ENCODE peak calls at places on chromosomes 11 and 22, in seven cellular contexts. B is transverse colon, Y is left ventricle myocardium inferior, C is foreskin fibroblast, U is GM06990, W is Caco-2, E is heart right ventricle. T is an unnamed sample.

GRCh38 chr11:69293087-69293486 is 868 bp upstream of the MYEOV start:
- DNase-seq in E (no peak), C (peak), B (no peak), Y (no peak), U (no peak), W (no peak), T (no peak)

GRCh38 chr11:132030896-132031295 is 660.5 kb downstream of the NTM start:
- DNase-seq in Y (no peak), U (no peak), B (no peak), W (no peak), C (no peak), E (no peak), T (no peak)

GRCh38 chr22:21942407-21942895 is 10.2 kb downstream of the PPM1F start:
- DNase-seq in B (peak), E (peak), Y (peak), U (no peak), W (no peak), C (peak), T (peak)

GRCh38 chr11:120662071-120662611 is 150.6 kb downstream of the GRIK4 start:
- DNase-seq in E (no peak), W (peak), B (no peak), Y (no peak), C (no peak), U (no peak), T (no peak)

GRCh38 chr11:116421529-116422185 is 351.1 kb downstream of the BUD13 start:
- DNase-seq in U (no peak), Y (no peak), B (no peak), C (no peak), E (no peak), W (no peak), T (no peak)

GRCh38 chr11:7654094-7654742 is 19.1 kb downstream of the CYB5R2 start:
- DNase-seq in U (no peak), W (no peak), E (no peak), C (peak), B (no peak), Y (no peak), T (no peak)

GRCh38 chr11:10181811-10182210 is 112.2 kb downstream of the SBF2 start:
- DNase-seq in C (peak), W (no peak), U (no peak), B (no peak), Y (no peak), E (no peak), T (peak)

GRCh38 chr11:70278994-70279393 is 8.5 kb downstream of the PPFIA1 start:
- DNase-seq in W (no peak), Y (no peak), E (no peak), B (no peak), C (no peak), U (no peak), T (no peak)

GRCh38 chr11:75615709-75616108 is 53.1 kb downstream of the MAP6 start:
- DNase-seq in C (no peak), W (no peak), Y (no peak), B (no peak), U (no peak), E (no peak), T (no peak)

GRCh38 chr11:121356357-121356756 is 63.8 kb downstream of the SC5D start:
- DNase-seq in B (no peak), E (no peak), U (no peak), Y (no peak), C (no peak), W (no peak), T (no peak)

GRCh38 chr11:14855890-14856289 is 36.1 kb downstream of the CYP2R1 start:
- DNase-seq in Y (no peak), B (no peak), U (no peak), C (no peak), E (no peak), W (no peak), T (no peak)

GRCh38 chr22:40421941-40422340 is 51.5 kb downstream of the SGSM3 start:
- DNase-seq in B (no peak), Y (peak), U (no peak), E (no peak), W (no peak), C (no peak), T (no peak)

GRCh38 chr11:86888164-86888977 is 66.8 kb downstream of the FZD4 start:
- DNase-seq in Y (no peak), U (no peak), E (no peak), B (no peak), W (no peak), C (peak), T (peak)

GRCh38 chr22:36280379-36280778 is 27.4 kb downstream of the APOL1 start:
- DNase-seq in U (no peak), B (no peak), C (no peak), E (no peak), W (no peak), Y (no peak), T (no peak)

GRCh38 chr11:84398017-84398626 is 1112.0 kb upstream of the CCDC90B start:
- DNase-seq in Y (no peak), E (no peak), W (peak), B (no peak), C (no peak), U (no peak), T (no peak)
- TF ChIP-seq CTCF in Y (peak), E (no peak), W (peak), B (no peak), C (no peak), U (peak), T (no peak)

GRCh38 chr11:133947298-133947905 is 9.4 kb downstream of the IGSF9B start:
- DNase-seq in B (no peak), W (no peak), E (peak), U (peak), Y (peak), C (peak), T (peak)
- TF ChIP-seq CTCF in B (no peak), W (peak), E (peak), U (peak), Y (peak), C (peak), T (peak)

GRCh38 chr11:71302911-71303310 is 50.5 kb upstream of the SHANK2 start:
- DNase-seq in Y (no peak), B (no peak), E (no peak), U (no peak), W (peak), C (peak), T (no peak)
- TF ChIP-seq CTCF in Y (no peak), B (no peak), E (no peak), U (no peak), W (peak), C (no peak), T (peak)

DNA sequence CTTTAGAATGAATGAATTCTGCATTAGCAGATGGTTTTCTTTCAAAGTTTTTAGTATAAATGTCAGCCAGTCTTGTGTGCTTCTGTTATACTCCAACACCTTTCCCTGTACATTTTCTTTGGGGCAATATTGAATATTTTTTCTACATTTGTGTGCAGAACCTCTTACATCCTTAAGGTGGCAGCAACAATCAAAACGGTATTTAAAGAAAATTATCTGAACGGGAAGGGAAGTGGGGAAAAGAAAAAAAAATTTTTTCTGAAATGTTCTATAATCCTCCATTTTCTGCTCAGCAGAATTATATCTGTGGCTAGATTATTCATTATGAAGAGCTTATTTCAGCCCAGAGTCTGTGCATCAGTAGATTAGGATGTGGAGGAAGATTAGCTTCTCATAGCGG is 347.3 kb upstream of the RAG2 start:
- DNase-seq in B (no peak), Y (no peak), U (no peak), E (no peak), W (no peak), C (peak), T (no peak)
- TF ChIP-seq CTCF in B (peak), Y (peak), U (peak), E (peak), W (no peak), C (peak), T (peak)

GRCh38 chr11:64268687-64269379 is 15.6 kb downstream of the BAD start:
- DNase-seq in Y (peak), E (peak), C (peak), B (peak), W (peak), U (peak), T (peak)
- TF ChIP-seq CTCF in Y (peak), E (no peak), C (no peak), B (no peak), W (peak), U (no peak), T (no peak)

GRCh38 chr22:50696799-50697561 is 24.4 kb downstream of the SHANK3 start:
- DNase-seq in C (peak), E (no peak), Y (peak), B (no peak), U (no peak), W (no peak), T (no peak)

GRCh38 chr22:50697667-50698506 is 25.3 kb downstream of the SHANK3 start:
- DNase-seq in C (no peak), E (no peak), Y (peak), B (no peak), W (no peak), U (no peak), T (no peak)

GRCh38 chr22:50694766-50695420 is 22.3 kb downstream of the SHANK3 start:
- DNase-seq in Y (peak), C (no peak), W (no peak), E (no peak), U (no peak), B (no peak), T (no peak)

GRCh38 chr22:50695421-50696250 is 23.0 kb downstream of the SHANK3 start:
- DNase-seq in B (no peak), Y (no peak), E (no peak), U (no peak), C (no peak), W (no peak), T (no peak)

DNA sequence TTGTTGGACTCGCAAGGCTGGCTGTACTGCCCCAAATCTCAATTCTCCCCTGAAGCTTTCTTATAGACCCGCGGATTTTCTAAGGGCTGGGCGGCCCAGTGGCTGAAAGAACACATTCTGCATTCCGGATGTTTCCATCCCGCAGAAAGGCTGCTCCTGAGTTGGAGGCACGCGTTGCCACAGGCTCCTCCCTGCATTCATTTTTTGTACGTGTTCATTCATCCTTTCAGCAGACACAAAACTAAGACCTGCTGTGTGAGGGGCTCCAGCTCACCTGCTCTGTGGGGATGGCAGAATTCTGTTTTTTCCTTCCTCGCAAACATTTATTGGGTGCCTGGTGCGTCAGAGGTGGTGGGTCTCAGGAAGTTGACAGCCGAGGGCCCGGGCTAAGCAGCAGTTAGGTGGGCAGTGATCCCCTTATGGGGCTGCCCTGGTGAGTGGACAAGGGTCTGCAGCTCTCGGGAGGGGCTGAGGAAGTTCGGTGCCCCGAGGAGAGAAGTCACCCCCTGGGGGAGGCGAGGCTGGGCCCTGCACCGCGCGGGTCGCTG is 23.7 kb downstream of the SHANK3 start:
- DNase-seq in C (no peak), Y (peak), U (no peak), E (no peak), B (no peak), W (no peak), T (no peak)
- TF ChIP-seq CTCF in C (no peak), Y (no peak), U (no peak), E (no peak), B (no peak), W (no peak), T (no peak)

DNA sequence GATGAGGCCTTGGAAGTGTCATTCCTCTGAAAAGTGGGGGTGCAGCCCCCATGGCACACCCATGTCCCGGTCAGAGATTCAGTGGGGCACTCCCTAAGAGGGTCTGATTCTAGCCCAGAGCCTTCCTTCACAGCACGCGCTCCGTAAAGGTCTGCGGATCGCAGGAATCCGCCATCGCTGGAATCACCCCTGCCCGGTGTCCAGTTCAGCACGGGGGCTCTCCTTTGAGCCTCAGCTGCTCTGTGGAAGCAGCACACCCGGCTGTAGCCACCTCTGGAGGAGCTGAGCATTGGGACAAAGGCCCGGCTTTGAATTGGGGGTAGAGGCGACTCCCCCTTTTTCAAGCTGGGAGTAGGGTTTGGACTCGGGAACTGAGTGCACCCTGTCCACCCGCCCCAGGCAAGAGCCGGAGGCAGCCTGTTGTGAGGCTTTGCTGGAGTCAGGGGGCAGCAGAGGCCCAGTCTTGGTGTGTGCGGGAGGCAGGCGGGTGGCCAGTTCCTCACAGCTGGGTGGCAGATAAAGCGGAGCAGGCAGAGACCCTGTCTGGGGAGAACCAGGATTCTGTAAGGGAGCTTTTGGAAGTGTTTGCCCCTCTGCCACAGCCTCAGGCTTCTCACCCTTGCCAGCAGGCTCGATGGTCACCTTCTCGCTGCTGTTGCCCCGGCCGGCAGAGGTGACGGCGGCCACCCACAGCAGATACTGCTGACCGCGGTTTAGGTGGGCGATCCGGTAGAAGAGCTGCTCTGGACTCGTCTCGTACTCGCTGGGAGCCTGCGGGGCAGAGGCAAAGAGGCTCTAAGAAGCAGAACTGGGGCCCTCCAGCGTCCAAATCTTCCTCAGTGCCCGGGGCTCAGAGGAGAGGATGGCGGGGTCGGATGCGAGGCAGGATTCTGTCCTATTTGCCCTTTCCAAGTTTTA is 115.9 kb downstream of the CEP164 start:
- DNase-seq in W (peak), Y (peak), B (peak), E (peak), U (no peak), C (peak), T (peak)
- TF ChIP-seq CTCF in W (peak), Y (peak), B (peak), E (peak), U (peak), C (peak), T (peak)

GRCh38 chr11:104531894-104532293 is 366.4 kb downstream of the CASP12 start:
- DNase-seq in U (no peak), W (no peak), E (no peak), C (peak), Y (no peak), B (no peak), T (no peak)

GRCh38 chr11:104534268-104534667 is 364.0 kb downstream of the CASP12 start:
- DNase-seq in U (no peak), B (no peak), C (peak), Y (no peak), E (no peak), W (no peak), T (no peak)

GRCh38 chr11:104529916-104530315 is 366.0 kb upstream of the PDGFD start:
- DNase-seq in E (no peak), Y (no peak), C (peak), U (no peak), B (no peak), W (no peak), T (no peak)

GRCh38 chr11:104529213-104529612 is 365.3 kb upstream of the PDGFD start:
- DNase-seq in Y (no peak), B (no peak), C (peak), W (no peak), U (no peak), E (no peak), T (no peak)

DNA sequence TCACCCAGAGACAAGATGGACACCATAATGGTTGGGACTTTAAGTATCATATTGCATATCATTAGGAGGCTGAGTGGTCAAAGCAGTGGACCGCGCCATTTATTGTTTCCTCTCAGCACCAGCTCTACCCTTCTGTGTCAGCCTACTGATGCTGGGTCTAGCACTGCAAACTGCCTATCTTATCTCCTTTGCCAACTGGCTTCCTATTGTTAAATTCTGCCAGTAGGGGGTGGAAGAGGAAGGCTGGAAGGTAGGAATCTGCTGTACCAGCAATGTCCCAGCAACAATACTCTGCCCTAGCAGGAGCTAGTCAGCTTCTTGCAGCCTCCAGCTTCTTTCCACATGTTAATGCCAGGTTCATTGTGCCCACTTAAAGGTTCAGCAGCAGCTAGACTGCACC is 367.1 kb upstream of the PDGFD start:
- DNase-seq in Y (no peak), B (no peak), W (no peak), C (peak), E (no peak), U (no peak), T (no peak)
- TF ChIP-seq CTCF in Y (no peak), B (no peak), W (peak), C (no peak), E (peak), U (peak), T (no peak)

GRCh38 chr11:123431619-123432018 is 1.6 kb downstream of the GRAMD1B start:
- DNase-seq in B (no peak), Y (no peak), E (no peak), C (peak), W (no peak), U (no peak), T (no peak)

GRCh38 chr11:123429336-123429735 is 733 bp upstream of the GRAMD1B start:
- DNase-seq in U (no peak), Y (no peak), E (no peak), B (no peak), C (peak), W (no peak), T (peak)

GRCh38 chr11:123429851-123430735 is at the start of gene GRAMD1B:
- DNase-seq in W (peak), E (peak), B (peak), U (peak), C (peak), Y (peak), T (peak)

GRCh38 chr11:123428221-123428631 is 1.8 kb upstream of the GRAMD1B start:
- DNase-seq in C (peak), U (no peak), W (no peak), E (no peak), Y (no peak), B (no peak), T (no peak)

GRCh38 chr11:123430736-123431356 is 777 bp downstream of the GRAMD1B start:
- DNase-seq in C (peak), Y (peak), E (peak), U (peak), W (peak), B (peak), T (peak)
- TF ChIP-seq CTCF in C (no peak), Y (no peak), E (no peak), U (peak), W (no peak), B (no peak), T (no peak)

DNA sequence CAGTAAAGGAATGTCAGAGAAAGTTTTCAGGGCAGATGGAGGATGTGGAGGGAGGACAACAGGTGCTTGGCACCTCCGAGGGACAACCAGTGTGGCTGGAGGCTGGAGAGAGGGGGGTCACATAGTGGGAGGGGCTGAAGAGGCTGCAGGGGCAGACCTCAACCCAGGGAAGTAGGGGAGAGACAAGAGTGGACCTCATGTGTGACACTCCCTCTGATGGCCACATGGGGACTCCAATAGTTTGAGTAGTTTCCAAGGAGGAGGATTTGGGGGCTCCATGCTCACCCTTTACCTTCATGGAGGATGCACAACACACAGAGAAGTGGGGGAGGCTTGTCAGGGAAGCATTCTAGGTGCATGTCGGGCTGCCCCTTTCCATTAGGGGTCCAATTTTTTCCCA is 35.1 kb upstream of the ASPHD2 start:
- DNase-seq in U (no peak), Y (no peak), C (no peak), E (no peak), B (no peak), W (no peak), T (no peak)
- TF ChIP-seq CTCF in U (no peak), Y (no peak), C (no peak), E (no peak), B (no peak), W (no peak), T (peak)

T was measured in HFFc6.